ENCODE peak calls at places on chromosomes 11 and 22, in eight cellular contexts. Y is mucosa of descending colon, V is lower leg skin, R is GM12891, Q is iris pigment epithelial cell, L is cardiac fibroblast, J is mammary epithelial cell, F is stomach. I is an unnamed sample.

GRCh38 chr11:131253142-131253884 is 117.1 kb upstream of the NTM start:
- DNase-seq in Y (no peak), V (no peak), R (no peak), Q (no peak), L (no peak), J (no peak), F (no peak), I (no peak)

GRCh38 chr11:108319541-108320145 is 96.8 kb downstream of the ATM start:
- DNase-seq in Y (no peak), V (no peak), R (no peak), Q (peak), L (peak), J (peak), F (no peak), I (no peak)

GRCh38 chr22:38823076-38823475 is 20.8 kb downstream of the NPTXR start:
- DNase-seq in Y (no peak), V (no peak), R (no peak), Q (no peak), L (no peak), J (no peak), F (no peak), I (no peak)

GRCh38 chr11:94553938-94554337 is 10.2 kb downstream of the FUT4 start:
- DNase-seq in Y (no peak), V (no peak), R (no peak), Q (peak), L (peak), J (peak), F (peak), I (no peak)

GRCh38 chr11:78031629-78032028 is 8.6 kb upstream of the KCTD14 start:
- DNase-seq in Y (no peak), V (no peak), R (no peak), Q (no peak), L (no peak), J (no peak), F (no peak), I (no peak)

GRCh38 chr11:132631956-132632355 is 900.3 kb downstream of the OPCML start:
- DNase-seq in Y (no peak), V (no peak), R (no peak), Q (no peak), L (no peak), J (peak), F (no peak), I (no peak)

GRCh38 chr11:73330569-73331093 is 22.6 kb downstream of the ARHGEF17 start:
- DNase-seq in Y (no peak), V (no peak), R (no peak), Q (peak), L (peak), J (no peak), F (no peak), I (no peak)

GRCh38 chr22:31618057-31618456 is 44.0 kb downstream of the PISD start:
- DNase-seq in Y (peak), V (no peak), R (no peak), Q (no peak), L (no peak), J (no peak), F (no peak), I (no peak)

GRCh38 chr22:33409134-33409533 is 351.0 kb upstream of the SYN3 start:
- DNase-seq in Y (no peak), V (peak), R (no peak), Q (no peak), L (no peak), J (no peak), F (no peak), I (no peak)

GRCh38 chr11:68425866-68426380 is 34.6 kb upstream of the PPP6R3 start:
- DNase-seq in Y (no peak), V (no peak), R (no peak), Q (no peak), L (no peak), J (no peak), F (no peak), I (no peak)

GRCh38 chr11:121265586-121265985 is 27.0 kb upstream of the SC5D start:
- DNase-seq in Y (no peak), V (no peak), R (no peak), Q (no peak), L (no peak), J (no peak), F (no peak), I (no peak)

GRCh38 chr11:19872526-19873135 is 160.0 kb downstream of the NAV2 start:
- DNase-seq in Y (no peak), V (no peak), R (no peak), Q (no peak), L (no peak), J (peak), F (no peak), I (no peak)

GRCh38 chr11:64489831-64490441 is 101.1 kb upstream of the SLC22A12 start:
- DNase-seq in Y (peak), V (peak), R (peak), Q (peak), L (peak), J (peak), F (peak), I (peak)

GRCh38 chr11:19803506-19803998 is 90.9 kb downstream of the NAV2 start:
- DNase-seq in Y (peak), V (no peak), R (no peak), Q (no peak), L (no peak), J (peak), F (peak), I (peak)

GRCh38 chr22:25747245-25747944 is 5.4 kb downstream of the MYO18B start:
- DNase-seq in Y (peak), V (no peak), R (no peak), Q (peak), L (peak), J (peak), F (peak), I (peak)

GRCh38 chr11:47234669-47235075 is 13.9 kb downstream of the ACP2 start:
- DNase-seq in Y (no peak), V (no peak), R (no peak), Q (no peak), L (peak), J (no peak), F (peak), I (peak)

GRCh38 chr11:111446404-111447152 is 65.6 kb downstream of the BTG4 start:
- DNase-seq in Y (peak), V (peak), R (peak), Q (peak), L (peak), J (peak), F (peak), I (peak)

GRCh38 chr22:25987948-25988347 is 181.3 kb upstream of the SEZ6L start:
- DNase-seq in Y (no peak), V (no peak), R (peak), Q (no peak), L (no peak), J (no peak), F (no peak), I (no peak)

GRCh38 chr11:75063732-75064314 is 32.9 kb downstream of the OR2AT4 start:
- DNase-seq in Y (no peak), V (no peak), R (no peak), Q (no peak), L (peak), J (no peak), F (no peak), I (no peak)

GRCh38 chr11:17876827-17877226 is 136.0 kb downstream of the SERGEF start:
- DNase-seq in Y (no peak), V (no peak), R (no peak), Q (no peak), L (no peak), J (peak), F (no peak), I (no peak)

GRCh38 chr11:89182773-89183172 is 5.1 kb downstream of the TYR start:
- DNase-seq in Y (no peak), V (no peak), R (no peak), Q (peak), L (no peak), J (no peak), F (no peak), I (no peak)

GRCh38 chr11:34292546-34292945 is 65.3 kb downstream of the ABTB2 start:
- DNase-seq in Y (no peak), V (no peak), R (no peak), Q (no peak), L (no peak), J (no peak), F (no peak), I (no peak)

GRCh38 chr11:95791385-95792033 is 1.2 kb downstream of the CEP57 start:
- DNase-seq in Y (no peak), V (no peak), R (no peak), Q (no peak), L (no peak), J (no peak), F (no peak), I (no peak)

GRCh38 chr11:48184452-48184851 is 32.2 kb upstream of the OR4B1 start:
- DNase-seq in Y (no peak), V (no peak), R (no peak), Q (no peak), L (no peak), J (no peak), F (no peak), I (no peak)

GRCh38 chr11:9568854-9569587 is 4.4 kb upstream of the WEE1 start:
- DNase-seq in Y (peak), V (peak), R (no peak), Q (peak), L (peak), J (peak), F (peak), I (peak)

GRCh38 chr22:45977551-45978274 is 751 bp upstream of the WNT7B start:
- DNase-seq in Y (no peak), V (no peak), R (no peak), Q (peak), L (peak), J (no peak), F (no peak), I (no peak)

GRCh38 chr22:42939451-42939881 is 75.5 kb downstream of the PACSIN2 start:
- DNase-seq in Y (no peak), V (no peak), R (no peak), Q (no peak), L (peak), J (no peak), F (no peak), I (peak)

GRCh38 chr11:61959026-61959608 is 8.3 kb downstream of the FTH1 start:
- DNase-seq in Y (no peak), V (peak), R (no peak), Q (no peak), L (no peak), J (peak), F (no peak), I (no peak)

GRCh38 chr11:17298302-17298701 is 21.8 kb downstream of the NUCB2 start:
- DNase-seq in Y (no peak), V (no peak), R (no peak), Q (no peak), L (no peak), J (no peak), F (no peak), I (no peak)

GRCh38 chr11:107577312-107577711 is 11.8 kb upstream of the ALKBH8 start:
- DNase-seq in Y (no peak), V (no peak), R (no peak), Q (no peak), L (no peak), J (no peak), F (no peak), I (no peak)

GRCh38 chr22:37183432-37184379 is 4.3 kb downstream of the C1QTNF6 start:
- DNase-seq in Y (peak), V (no peak), R (no peak), Q (no peak), L (no peak), J (no peak), F (no peak), I (no peak)